ENCODE peak calls at places on chromosomes 13 and 19, in six cellular contexts. Q is MM.1S; R is CD4-positive, alpha-beta T cell; W is thoracic aorta; M is RWPE2; H is uterus. E is an unnamed sample.
A peak's percentile ranks its signal among the peaks of the same experiment; 100 is the strongest.

GRCh38 chr13:90882551-90882950 is 464.9 kb upstream of the MIR17HG start:
- DNase-seq in R (no peak), M (no peak), W (no peak), H (no peak), Q (no peak), E (no peak)

GRCh38 chr13:113929628-113930615 is 44.0 kb downstream of the C13orf46 start:
- DNase-seq in Q (no peak), H (peak; percentile 47), W (peak; percentile 2), R (no peak), M (peak; percentile 62), E (peak; percentile 5)

GRCh38 chr13:39405596-39405995 is 197.4 kb downstream of the LHFPL6 start:
- DNase-seq in W (no peak), R (no peak), Q (no peak), M (no peak), H (no peak), E (no peak)

GRCh38 chr13:30984620-30985019 is 52.2 kb downstream of the TEX26 start:
- DNase-seq in W (no peak), Q (no peak), M (no peak), H (no peak), R (no peak), E (no peak)

GRCh38 chr19:16893686-16893990 is 4.8 kb downstream of the F2RL3 start:
- DNase-seq in R (no peak), Q (no peak), W (no peak), M (no peak), H (no peak), E (no peak)

GRCh38 chr19:18862976-18863842 is 31.4 kb downstream of the UPF1 start:
- DNase-seq in W (no peak), M (peak; percentile 40), Q (no peak), H (no peak), R (no peak), E (no peak)

GRCh38 chr13:42707596-42707995 is 73.8 kb upstream of the FAM216B start:
- DNase-seq in W (no peak), M (no peak), Q (no peak), H (no peak), R (no peak), E (no peak)

GRCh38 chr13:95659500-95659899 is 15.0 kb upstream of the DZIP1 start:
- DNase-seq in R (no peak), W (no peak), M (no peak), H (no peak), Q (no peak), E (no peak)

GRCh38 chr13:106143392-106143791 is 392.1 kb downstream of the EFNB2 start:
- DNase-seq in Q (no peak), M (no peak), W (no peak), R (no peak), H (no peak), E (no peak)

GRCh38 chr13:48142437-48142836 is 47.5 kb upstream of the MED4 start:
- DNase-seq in W (no peak), H (no peak), Q (peak; percentile 34), M (no peak), R (no peak), E (no peak)

GRCh38 chr13:20968745-20969144 is 66.2 kb upstream of the XPO4 start:
- DNase-seq in R (no peak), Q (peak; percentile 20), W (no peak), H (no peak), M (no peak), E (no peak)

GRCh38 chr13:100209857-100210580 is 121.1 kb downstream of the PCCA start:
- DNase-seq in W (no peak), H (no peak), M (no peak), R (no peak), Q (no peak), E (no peak)

DNA sequence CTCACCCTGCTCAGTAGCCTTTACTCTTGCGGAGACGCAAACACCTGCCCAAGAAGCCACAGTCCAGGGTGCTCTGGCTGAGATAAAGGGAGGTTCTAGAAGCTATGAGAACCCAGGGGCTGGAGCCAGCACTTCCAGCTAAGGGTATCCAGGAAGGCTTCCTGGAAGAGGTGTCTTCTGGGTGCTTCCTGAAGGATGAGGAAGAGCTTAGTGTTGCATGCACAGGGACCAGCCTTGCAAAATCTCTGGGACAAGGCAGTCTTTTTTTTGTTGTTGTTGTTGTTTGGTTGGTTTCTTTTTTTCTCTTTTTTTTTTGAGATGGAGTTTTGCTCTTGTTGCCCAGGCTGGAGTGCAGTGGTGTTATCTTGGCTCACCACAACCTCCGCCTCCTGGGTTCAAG is 20.6 kb downstream of the MYBPC2 start:
- DNase-seq in Q (no peak), M (no peak), H (no peak), W (no peak), R (no peak), E (no peak)
- H3K27ac ChIP-seq in Q (no peak overlapping the region), M (no peak overlapping the region), H (no peak overlapping the region), W (no peak overlapping the region), R (no peak overlapping the region), E (no peak overlapping the region)

DNA sequence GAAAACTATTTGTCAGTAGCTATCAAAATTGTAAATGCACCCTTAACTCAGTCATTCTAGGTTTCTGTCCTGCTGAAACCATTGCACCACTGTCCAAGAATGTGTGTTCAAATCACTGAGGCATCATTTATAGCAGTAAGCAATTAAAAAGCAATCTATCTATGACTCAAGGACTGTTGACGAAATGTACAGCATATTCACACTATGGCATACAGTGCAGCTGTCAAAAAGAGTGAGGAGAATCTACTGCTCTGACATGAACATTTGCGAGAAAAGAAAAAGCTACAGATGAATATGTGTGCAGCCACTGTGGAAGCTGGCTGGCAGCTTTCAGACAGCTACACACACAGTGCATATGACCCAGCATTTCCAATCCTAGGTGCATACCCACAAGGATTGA is 71.2 kb downstream of the ING1 start:
- DNase-seq in W (no peak), Q (no peak), M (no peak), H (no peak), R (no peak), E (no peak)
- TF ChIP-seq CTCF in W (no peak), Q (no peak), M (no peak), H (no peak), R (no peak), E (no peak)

GRCh38 chr19:35162471-35163326 is 8.2 kb downstream of the FXYD5 start:
- DNase-seq in H (no peak), R (no peak), Q (no peak), W (no peak), M (no peak), E (no peak)
- H3K9me3 ChIP-seq in H (no peaks in the 10 kb centered on the region), R (peaks cover 16% of the 10 kb centered on the region), Q (no peaks in the 10 kb centered on the region), W (peaks cover 14% of the 10 kb centered on the region), M (peaks cover 6% of the 10 kb centered on the region), E (no peaks in the 10 kb centered on the region)

GRCh38 chr19:5106361-5106760 is 137.4 kb downstream of the KDM4B start:
- DNase-seq in Q (no peak), W (no peak), R (no peak), H (no peak), M (no peak), E (no peak)
- H3K27ac ChIP-seq in Q (no peak overlapping the region), W (no peak overlapping the region), R (no peak overlapping the region), H (no peak overlapping the region), M (no peak overlapping the region), E (no peak overlapping the region)

GRCh38 chr19:7869453-7869909 is 4.7 kb downstream of the PRR36 start:
- DNase-seq in Q (peak; percentile 78), H (peak; percentile 64), R (peak; percentile 72), W (no peak), M (peak; percentile 75), E (peak; percentile 93)
- TF ChIP-seq CTCF in Q (peak; percentile 1), H (no peak), R (no peak), W (no peak), M (peak; percentile 70), E (peak; percentile 13)

GRCh38 chr19:52415711-52416110 is 13.2 kb upstream of the ZNF534 start:
- DNase-seq in H (no peak), W (no peak), Q (no peak), M (no peak), R (no peak), E (no peak)
- H3K9me3 ChIP-seq in H (no peaks in the 10 kb centered on the region), W (peaks cover 94% of the 10 kb centered on the region), Q (no peaks in the 10 kb centered on the region), M (peaks cover 25% of the 10 kb centered on the region), R (peaks cover 99% of the 10 kb centered on the region), E (peaks cover 5% of the 10 kb centered on the region)

DNA sequence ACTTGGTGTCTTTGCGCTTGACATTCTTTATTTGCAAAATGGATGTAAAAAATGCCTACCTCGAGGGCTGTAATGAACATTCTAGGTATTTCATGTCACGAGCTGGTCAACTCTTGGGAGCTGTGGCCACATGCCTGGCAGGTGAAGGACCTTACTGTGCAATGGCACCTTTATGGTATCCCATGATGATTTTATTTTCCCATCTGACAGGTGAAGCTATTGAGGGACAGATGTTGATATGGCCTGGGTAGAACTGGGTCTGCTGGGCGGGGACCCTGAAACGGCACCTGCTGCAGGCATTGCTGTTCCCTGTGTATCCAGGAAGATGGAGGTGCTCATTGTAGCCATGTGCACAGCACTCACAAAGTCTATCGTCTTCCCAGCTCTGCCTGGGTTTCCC is 332.2 kb downstream of the TEX29 start:
- DNase-seq in Q (no peak), W (no peak), H (no peak), R (no peak), M (no peak), E (no peak)
- H3K27ac ChIP-seq in Q (no peak overlapping the region), W (no peak overlapping the region), H (no peak overlapping the region), R (no peak overlapping the region), M (no peak overlapping the region), E (no peak overlapping the region)

GRCh38 chr13:27170521-27171243 is 929 bp downstream of the USP12 start:
- DNase-seq in R (peak; percentile 8), M (no peak), H (peak; percentile 46), W (no peak), Q (no peak), E (peak; percentile 47)

GRCh38 chr13:27172495-27172842 is 858 bp upstream of the USP12 start:
- DNase-seq in Q (no peak), H (no peak), W (no peak), M (no peak), R (no peak), E (no peak)

GRCh38 chr13:27171244-27171829 is at the start of gene USP12:
- DNase-seq in R (no peak), W (peak; percentile 15), H (no peak), Q (peak; percentile 7), M (no peak), E (no peak)

GRCh38 chr13:27170221-27170520 is 1.4 kb downstream of the USP12 start:
- DNase-seq in Q (no peak), H (no peak), M (no peak), W (no peak), R (no peak), E (no peak)

DNA sequence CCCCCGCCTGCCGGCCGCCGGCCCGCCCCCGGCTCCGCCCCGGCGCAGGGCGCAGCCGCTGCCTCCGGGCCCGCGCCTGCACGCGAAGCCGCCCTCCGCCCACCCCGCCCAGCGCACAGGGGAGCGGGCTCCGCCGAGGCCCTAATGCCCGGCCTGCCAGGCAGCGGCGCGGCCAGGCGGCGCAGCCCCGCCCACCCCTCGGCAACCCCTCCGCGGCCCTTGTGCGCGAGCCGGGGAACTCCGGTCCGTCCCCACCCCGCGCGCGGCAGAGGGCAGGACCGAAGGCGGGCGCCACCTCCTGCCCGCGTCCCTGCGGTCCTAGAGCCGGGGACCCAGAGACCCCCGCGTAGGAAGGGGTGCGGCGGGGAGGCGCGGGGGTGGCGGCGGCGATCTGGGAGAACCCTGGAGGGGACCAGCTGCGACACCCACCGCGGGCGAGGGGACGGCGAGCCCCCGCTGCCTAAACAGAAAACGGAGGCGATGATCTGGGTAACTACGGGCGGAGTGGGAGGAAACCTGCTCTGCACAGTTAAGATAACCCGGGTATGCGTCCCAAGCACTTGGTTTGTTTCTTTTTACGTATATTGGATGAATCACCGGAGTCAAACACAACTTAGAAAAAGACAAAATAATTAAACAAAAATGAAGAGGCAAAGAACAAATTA is 351 bp upstream of the USP12 start:
- DNase-seq in Q (peak; percentile 83), R (peak; percentile 92), H (peak; percentile 91), W (peak; percentile 50), M (peak; percentile 84), E (peak; percentile 94)
- TF ChIP-seq CTCF in Q (no peak), R (peak; percentile 16), H (peak; percentile 20), W (no peak), M (no peak), E (no peak)

GRCh38 chr19:22144394-22144793 is 52.4 kb downstream of the ZNF676 start:
- DNase-seq in Q (no peak), R (no peak), M (no peak), H (no peak), W (no peak), E (no peak)
- H3K9me3 ChIP-seq in Q (no peaks in the 10 kb centered on the region), R (peaks cover 69% of the 10 kb centered on the region), M (peaks cover 6% of the 10 kb centered on the region), H (no peaks in the 10 kb centered on the region), W (peaks cover 24% of the 10 kb centered on the region), E (no peaks in the 10 kb centered on the region)